ENCODE peak calls at places on chromosomes 12 and 14, in six cellular contexts. F is hypothalamus, G is lower lobe of right lung, D is nucleus accumbens, S is midbrain, N is body of pancreas. U is an unnamed sample.

GRCh38 chr12:75289678-75290200 is 40.4 kb downstream of the CAPS2 start:
- DNase-seq in F (no peak), G (no peak), D (no peak), S (no peak), N (no peak), U (no peak)

GRCh38 chr14:22991852-22992251 is 9.5 kb upstream of the AJUBA start:
- DNase-seq in F (no peak), G (no peak), D (no peak), S (no peak), N (no peak), U (no peak)

GRCh38 chr14:103144085-103144484 is 20.8 kb downstream of the TNFAIP2 start:
- DNase-seq in F (no peak), G (no peak), D (no peak), S (no peak), N (no peak), U (no peak)

GRCh38 chr12:108126990-108127468 is 2.1 kb upstream of the WSCD2 start:
- DNase-seq in F (no peak), G (no peak), D (no peak), S (no peak), N (no peak), U (no peak)

GRCh38 chr14:39102969-39103957 is at the start of gene SEC23A:
- DNase-seq in F (peak), G (peak), D (peak), S (peak), N (peak), U (peak)

GRCh38 chr14:104115131-104115600 is 23.2 kb upstream of the KIF26A start:
- DNase-seq in F (no peak), G (no peak), D (no peak), S (no peak), N (peak), U (no peak)

GRCh38 chr12:114152066-114152465 is 185.9 kb upstream of the RBM19 start:
- DNase-seq in F (no peak), G (no peak), D (no peak), S (no peak), N (no peak), U (no peak)

GRCh38 chr12:46005823-46006222 is 15.4 kb upstream of the SCAF11 start:
- DNase-seq in F (no peak), G (no peak), D (no peak), S (no peak), N (no peak), U (no peak)

GRCh38 chr14:34302654-34303053 is 159.4 kb downstream of the SPTSSA start:
- DNase-seq in F (no peak), G (no peak), D (no peak), S (peak), N (peak), U (no peak)

GRCh38 chr12:15364221-15365170 is 42.2 kb downstream of the PTPRO start:
- DNase-seq in F (no peak), G (no peak), D (no peak), S (no peak), N (no peak), U (no peak)

GRCh38 chr12:65823481-65824313 is 586 bp upstream of the HMGA2 start:
- DNase-seq in F (no peak), G (peak), D (no peak), S (no peak), N (peak), U (peak)

GRCh38 chr12:1093166-1093751 is 102.2 kb downstream of the ERC1 start:
- DNase-seq in F (no peak), G (no peak), D (no peak), S (peak), N (peak), U (peak)

GRCh38 chr14:77077040-77077439 is 21.0 kb upstream of the CIPC start:
- DNase-seq in F (no peak), G (no peak), D (no peak), S (no peak), N (no peak), U (no peak)

GRCh38 chr14:23366163-23366921 is 1.4 kb upstream of the EFS start:
- DNase-seq in F (no peak), G (peak), D (peak), S (peak), N (peak), U (no peak)

GRCh38 chr12:112979281-112979680 is 962 bp downstream of the OAS2 start:
- DNase-seq in F (no peak), G (no peak), D (no peak), S (no peak), N (no peak), U (no peak)

GRCh38 chr14:100159865-100160533 is 554 bp upstream of the DEGS2 start:
- DNase-seq in F (no peak), G (no peak), D (no peak), S (no peak), N (no peak), U (no peak)

GRCh38 chr12:55993454-55993853 is 3.6 kb upstream of the SUOX start:
- DNase-seq in F (no peak), G (no peak), D (no peak), S (no peak), N (no peak), U (no peak)

GRCh38 chr14:77746064-77746463 is 14.9 kb downstream of the SNW1 start:
- DNase-seq in F (no peak), G (no peak), D (no peak), S (no peak), N (no peak), U (no peak)

GRCh38 chr12:120286768-120287490 is 4.8 kb downstream of the RNU4-2 start:
- DNase-seq in F (no peak), G (no peak), D (no peak), S (no peak), N (no peak), U (no peak)

GRCh38 chr14:71363961-71364360 is 456.7 kb downstream of the PCNX1 start:
- DNase-seq in F (no peak), G (no peak), D (no peak), S (no peak), N (no peak), U (no peak)

GRCh38 chr12:76880156-76881023 is 1.6 kb upstream of the CSRP2 start:
- DNase-seq in F (no peak), G (no peak), D (no peak), S (no peak), N (no peak), U (peak)

GRCh38 chr12:70070494-70071007 is 172.7 kb upstream of the CNOT2 start:
- DNase-seq in F (no peak), G (no peak), D (no peak), S (no peak), N (no peak), U (no peak)

GRCh38 chr12:47942327-47943230 is 20.8 kb upstream of the TMEM106C start:
- DNase-seq in F (no peak), G (no peak), D (no peak), S (no peak), N (peak), U (peak)

GRCh38 chr14:79011091-79011919 is 841.1 kb downstream of the NRXN3 start:
- DNase-seq in F (no peak), G (no peak), D (no peak), S (peak), N (peak), U (peak)

GRCh38 chr12:19298837-19299605 is 140.3 kb upstream of the AEBP2 start:
- DNase-seq in F (no peak), G (no peak), D (no peak), S (no peak), N (no peak), U (no peak)

GRCh38 chr12:11711675-11712327 is 62.3 kb downstream of the ETV6 start:
- DNase-seq in F (no peak), G (no peak), D (no peak), S (no peak), N (no peak), U (peak)

GRCh38 chr14:72906879-72907278 is 13.0 kb upstream of the DPF3 start:
- DNase-seq in F (no peak), G (no peak), D (no peak), S (no peak), N (no peak), U (no peak)

GRCh38 chr14:68865542-68865941 is 72.7 kb upstream of the ZFP36L1 start:
- DNase-seq in F (no peak), G (no peak), D (no peak), S (no peak), N (no peak), U (no peak)

GRCh38 chr12:47561746-47562145 is 144.1 kb downstream of the RPAP3 start:
- DNase-seq in F (no peak), G (no peak), D (no peak), S (no peak), N (no peak), U (no peak)